ENCODE peak calls at places on chromosomes 11 and 22, in ten cellular contexts. L is CD4-positive, alpha-beta T cell; E is mammary epithelial cell; I is stomach; Z is CD4-positive, alpha-beta memory T cell; F is AG04450; M is aorta; G is upper lobe of left lung; S is prostate gland; A is transverse colon. H is an unnamed sample.

GRCh38 chr11:24386551-24387404 is 110.1 kb upstream of the LUZP2 start:
- DNase-seq in I (no peak), M (no peak), F (peak), E (peak), A (no peak), S (no peak), G (peak), Z (no peak), L (no peak), H (peak)

GRCh38 chr11:33525789-33526188 is 174.8 kb downstream of the C11orf91 start:
- DNase-seq in S (no peak), F (no peak), E (no peak), L (no peak), M (no peak), Z (no peak), I (no peak), A (no peak), G (no peak), H (no peak)

GRCh38 chr11:76668362-76669155 is 2.0 kb downstream of the LRRC32 start:
- DNase-seq in F (no peak), A (peak), M (no peak), Z (no peak), S (no peak), E (no peak), G (no peak), L (no peak), I (no peak), H (no peak)

GRCh38 chr11:14980854-14981253 is 8.7 kb upstream of the CALCA start:
- DNase-seq in G (no peak), F (no peak), M (no peak), E (peak), S (no peak), I (no peak), A (no peak), L (no peak), Z (no peak), H (no peak)

GRCh38 chr11:18245396-18245795 is 3.1 kb downstream of the SAA2 start:
- DNase-seq in S (no peak), F (no peak), L (no peak), Z (no peak), A (no peak), E (peak), I (no peak), M (no peak), G (no peak), H (no peak)

GRCh38 chr11:115409691-115410220 is 94.5 kb downstream of the CADM1 start:
- DNase-seq in M (no peak), G (no peak), L (no peak), A (no peak), E (no peak), S (no peak), Z (no peak), F (peak), I (no peak), H (no peak)

GRCh38 chr11:126647735-126648134 is 292.2 kb downstream of the ST3GAL4 start:
- DNase-seq in M (no peak), Z (no peak), F (peak), A (no peak), L (no peak), E (peak), G (no peak), I (no peak), S (no peak), H (no peak)

GRCh38 chr11:130945945-130946344 is 29.7 kb upstream of the SNX19 start:
- DNase-seq in L (no peak), E (peak), M (peak), G (no peak), A (peak), Z (no peak), S (no peak), F (peak), I (no peak), H (no peak)

GRCh38 chr11:77136074-77136473 is 8.0 kb downstream of the MYO7A start:
- DNase-seq in S (no peak), Z (no peak), I (no peak), F (no peak), L (no peak), A (no peak), M (no peak), E (peak), G (no peak), H (no peak)

GRCh38 chr22:37340331-37341262 is 58.3 kb downstream of the CYTH4 start:
- DNase-seq in L (no peak), A (no peak), S (no peak), Z (no peak), G (no peak), F (no peak), I (no peak), M (no peak), E (no peak), H (no peak)

GRCh38 chr11:16969010-16970004 is 44.9 kb downstream of the PLEKHA7 start:
- DNase-seq in A (no peak), E (no peak), I (no peak), Z (no peak), G (peak), S (no peak), L (no peak), F (no peak), M (no peak), H (no peak)

GRCh38 chr22:49627217-49628181 is 200.2 kb downstream of the BRD1 start:
- DNase-seq in L (no peak), E (no peak), S (no peak), I (no peak), G (no peak), Z (no peak), M (peak), A (no peak), F (no peak), H (no peak)

GRCh38 chr22:20268350-20269012 is 363 bp upstream of the RTN4R start:
- DNase-seq in I (peak), M (peak), S (peak), E (peak), F (no peak), G (peak), A (peak), L (peak), Z (peak), H (no peak)

GRCh38 chr11:111334495-111335123 is 36.3 kb downstream of the POU2AF3 start:
- DNase-seq in G (peak), F (no peak), M (no peak), A (peak), I (peak), L (no peak), Z (no peak), E (no peak), S (peak), H (no peak)

GRCh38 chr11:124657922-124658321 is 15.6 kb downstream of the SIAE start:
- DNase-seq in E (no peak), G (no peak), M (no peak), S (no peak), Z (no peak), F (no peak), I (no peak), A (no peak), L (no peak), H (no peak)

GRCh38 chr11:66920978-66921784 is 37.0 kb downstream of the PC start:
- DNase-seq in I (no peak), M (no peak), A (no peak), S (no peak), F (no peak), L (no peak), G (peak), Z (no peak), E (no peak), H (no peak)

GRCh38 chr22:45101828-45102227 is 61.9 kb upstream of the NUP50 start:
- DNase-seq in I (peak), Z (peak), E (peak), S (peak), L (peak), G (peak), F (no peak), M (peak), A (peak), H (peak)

GRCh38 chr11:125263268-125263790 is 98.8 kb downstream of the PKNOX2 start:
- DNase-seq in M (peak), E (peak), G (peak), A (peak), S (no peak), F (peak), L (no peak), I (peak), Z (no peak), H (peak)

GRCh38 chr11:80638296-80638695 is 1197.5 kb upstream of the TENM4 start:
- DNase-seq in Z (no peak), L (no peak), I (no peak), A (no peak), S (no peak), M (no peak), F (no peak), E (peak), G (no peak), H (no peak)

GRCh38 chr22:49833340-49834007 is 5.8 kb upstream of the BRD1 start:
- DNase-seq in I (no peak), Z (no peak), A (no peak), M (peak), E (peak), F (no peak), G (peak), S (peak), L (no peak), H (no peak)

GRCh38 chr11:86341382-86341781 is 33.3 kb upstream of the CCDC81 start:
- DNase-seq in M (no peak), S (no peak), G (no peak), I (no peak), L (no peak), A (no peak), F (no peak), E (no peak), Z (no peak), H (no peak)

GRCh38 chr22:37972527-37972926 is 11.8 kb downstream of the SOX10 start:
- DNase-seq in E (no peak), A (no peak), S (no peak), F (no peak), M (no peak), Z (no peak), L (no peak), I (no peak), G (no peak), H (no peak)

GRCh38 chr22:45441158-45441557 is 27.7 kb downstream of the RIBC2 start:
- DNase-seq in M (peak), Z (peak), G (peak), L (no peak), I (peak), F (no peak), A (peak), S (peak), E (peak), H (no peak)

GRCh38 chr11:106533046-106533445 is 455.6 kb downstream of the AASDHPPT start:
- DNase-seq in A (no peak), M (no peak), E (no peak), F (no peak), S (no peak), L (no peak), I (no peak), Z (no peak), G (no peak), H (no peak)

GRCh38 chr11:45181595-45182550 is 35.4 kb downstream of the PRDM11 start:
- DNase-seq in A (no peak), I (no peak), Z (no peak), S (no peak), E (no peak), G (no peak), M (no peak), F (no peak), L (no peak), H (no peak)

GRCh38 chr22:24157783-24158170 is 23.5 kb upstream of the SUSD2 start:
- DNase-seq in E (no peak), M (peak), I (no peak), G (no peak), Z (no peak), A (no peak), L (no peak), F (no peak), S (no peak), H (no peak)

GRCh38 chr22:37397246-37397645 is 30.0 kb downstream of the ELFN2 start:
- DNase-seq in F (no peak), L (no peak), M (no peak), A (no peak), G (no peak), E (no peak), Z (no peak), I (no peak), S (no peak), H (no peak)

DNA sequence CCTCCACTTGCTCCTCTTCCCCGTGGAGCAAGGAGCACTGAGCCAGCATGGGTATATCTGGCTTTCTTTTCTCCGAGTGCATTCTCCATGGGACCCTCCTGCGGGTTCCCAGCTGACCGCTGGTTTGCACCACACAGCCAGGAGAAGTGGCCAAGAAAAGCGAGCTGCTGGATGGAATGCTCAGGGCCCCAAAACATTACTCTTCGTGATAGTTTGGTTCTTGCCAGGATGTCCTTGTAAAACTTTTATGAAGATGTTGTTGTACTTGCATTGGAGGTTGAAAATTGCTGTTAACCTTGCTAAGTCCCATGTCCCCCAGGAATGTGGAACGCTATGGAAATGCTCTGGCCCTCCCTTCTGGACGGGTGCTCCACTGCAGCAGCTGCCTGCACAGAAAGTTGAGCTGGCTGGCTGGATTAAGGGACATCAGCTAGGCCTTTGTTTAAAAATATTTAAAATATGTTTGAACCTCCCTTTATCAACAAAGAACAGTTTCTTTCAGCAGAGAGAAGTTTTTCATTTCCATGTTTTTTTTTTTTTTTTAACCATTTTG is 68.7 kb downstream of the ZNRF3 start:
- DNase-seq in A (peak), F (no peak), L (no peak), E (no peak), Z (no peak), M (no peak), G (peak), S (peak), I (no peak), H (no peak)
- H3K27ac ChIP-seq in A (peak), F (no peak), L (no peak), E (no peak), Z (no peak), M (no peak), G (no peak), S (peak), I (no peak), H (no peak)

GRCh38 chr22:17835256-17835655 is 61.0 kb upstream of the BID start:
- DNase-seq in E (no peak), F (no peak), A (no peak), M (no peak), S (no peak), G (no peak), Z (no peak), L (no peak), I (no peak), H (no peak)

GRCh38 chr22:17841836-17842235 is 67.6 kb upstream of the BID start:
- DNase-seq in L (no peak), M (no peak), G (no peak), F (no peak), S (no peak), E (no peak), Z (no peak), I (no peak), A (no peak), H (no peak)

GRCh38 chr22:17832665-17833064 is 58.4 kb upstream of the BID start:
- DNase-seq in M (no peak), F (no peak), L (no peak), A (peak), I (no peak), G (no peak), S (no peak), Z (no peak), E (no peak), H (no peak)

GRCh38 chr22:17838180-17838865 is 64.1 kb upstream of the BID start:
- DNase-seq in F (no peak), L (no peak), I (no peak), M (no peak), E (no peak), A (no peak), S (no peak), G (no peak), Z (no peak), H (no peak)

DNA sequence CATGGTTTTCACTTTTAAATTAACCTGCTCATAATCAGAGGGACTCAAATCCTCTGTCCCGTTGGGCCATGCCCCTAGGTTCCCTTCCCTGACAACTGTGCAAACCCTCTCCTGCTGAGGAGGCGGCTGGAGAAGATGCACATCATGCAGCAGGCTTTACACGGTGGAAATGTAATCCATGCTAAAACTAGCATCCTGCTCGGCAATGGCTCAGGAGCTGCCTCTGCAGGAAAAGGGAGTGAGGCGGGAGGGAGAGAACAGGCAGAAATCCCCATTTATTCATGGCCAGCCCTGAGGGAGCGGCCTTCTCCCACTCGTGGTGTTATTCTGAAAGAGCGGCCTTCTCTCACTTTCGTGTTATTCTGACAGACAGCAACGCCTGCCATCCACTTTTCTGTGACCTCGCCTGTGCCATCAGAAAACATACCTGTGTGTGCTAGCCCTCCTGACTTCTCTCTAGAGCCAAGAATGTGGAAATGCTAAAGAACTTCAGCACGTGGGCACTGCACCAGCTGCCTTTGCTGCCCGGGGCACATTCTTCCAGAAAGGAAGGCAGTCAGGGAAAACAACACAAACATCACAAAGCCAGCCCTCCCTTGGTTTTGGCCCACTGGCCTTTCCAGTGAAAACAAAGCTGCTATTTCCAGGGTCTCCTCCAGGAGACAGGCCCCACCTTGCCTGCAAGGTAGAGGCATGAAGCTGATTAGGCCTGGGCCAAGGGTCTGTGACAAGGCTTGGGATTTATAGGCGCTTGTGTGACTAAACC is 62.9 kb upstream of the BID start:
- DNase-seq in F (no peak), Z (no peak), G (peak), I (peak), A (no peak), M (no peak), L (no peak), S (peak), E (no peak), H (no peak)
- H3K27ac ChIP-seq in F (no peak), Z (no peak), G (peak), I (peak), A (peak), M (peak), L (no peak), S (peak), E (no peak), H (no peak)

GRCh38 chr11:10653242-10653641 is 40.3 kb downstream of the IRAG1 start:
- DNase-seq in S (no peak), M (no peak), Z (no peak), E (no peak), I (no peak), L (no peak), A (no peak), G (no peak), F (no peak), H (no peak)
- H3K27ac ChIP-seq in S (no peak), M (peak), Z (no peak), E (no peak), I (peak), L (no peak), A (peak), G (peak), F (no peak), H (no peak)

GRCh38 chr11:47487421-47487820 is 38.5 kb upstream of the RAPSN start:
- DNase-seq in E (no peak), I (no peak), M (no peak), G (no peak), A (no peak), L (no peak), F (no peak), S (no peak), Z (no peak), H (no peak)
- H3K27ac ChIP-seq in E (no peak), I (no peak), M (no peak), G (peak), A (peak), L (no peak), F (no peak), S (no peak), Z (no peak), H (no peak)

GRCh38 chr22:41350087-41350486 is 31.7 kb upstream of the TEF start:
- DNase-seq in M (no peak), L (no peak), E (no peak), I (no peak), G (no peak), Z (no peak), F (no peak), S (no peak), A (peak), H (no peak)
- H3K27ac ChIP-seq in M (no peak), L (no peak), E (no peak), I (no peak), G (no peak), Z (no peak), F (peak), S (no peak), A (peak), H (no peak)

GRCh38 chr11:2475151-2475918 is 30.5 kb downstream of the KCNQ1 start:
- DNase-seq in E (no peak), M (no peak), Z (no peak), I (no peak), F (no peak), S (no peak), L (no peak), A (no peak), G (no peak), H (no peak)

GRCh38 chr11:2472428-2473186 is 27.8 kb downstream of the KCNQ1 start:
- DNase-seq in E (no peak), F (no peak), Z (no peak), L (no peak), I (peak), S (no peak), A (no peak), G (no peak), M (no peak), H (no peak)

GRCh38 chr11:2473361-2474058 is 28.7 kb downstream of the KCNQ1 start:
- DNase-seq in Z (no peak), G (no peak), M (no peak), F (no peak), I (peak), A (no peak), S (no peak), E (no peak), L (no peak), H (no peak)

GRCh38 chr11:2471804-2472096 is 26.9 kb downstream of the KCNQ1 start:
- DNase-seq in F (no peak), M (no peak), G (no peak), E (no peak), I (no peak), L (no peak), S (no peak), Z (no peak), A (no peak), H (no peak)

GRCh38 chr11:2474059-2474901 is 29.5 kb downstream of the KCNQ1 start:
- DNase-seq in M (no peak), F (no peak), Z (no peak), A (peak), S (no peak), E (no peak), L (no peak), G (peak), I (peak), H (no peak)
- H3K27ac ChIP-seq in M (no peak), F (no peak), Z (no peak), A (peak), S (no peak), E (no peak), L (no peak), G (peak), I (peak), H (no peak)

H was measured in iPS DF 6.9.